ENCODE peak calls at places on chromosome 1, in ten cellular contexts. U is A549, D is tibial nerve, K is stomach, F is ovary, B is IMR-90, Z is GM12878, G is adrenal gland, M is HCT116, C is transverse colon. X is an unnamed sample.

GRCh38 chr1:53590581-53591515 is 131.6 kb downstream of the DMRTB1 start:
- DNase-seq in B (no peak), K (peak; percentile 17), F (peak; percentile 39), Z (no peak), G (no peak), U (no peak), D (no peak), M (no peak), C (peak; percentile 0), X (no peak)

GRCh38 chr1:65009724-65010420 is 43.5 kb upstream of the JAK1 start:
- DNase-seq in C (no peak), Z (no peak), F (no peak), U (no peak), B (no peak), D (no peak), K (no peak), M (no peak), G (no peak), X (no peak)

GRCh38 chr1:214186118-214186517 is 94.8 kb upstream of the SMYD2 start:
- DNase-seq in K (no peak), Z (no peak), G (no peak), B (no peak), D (no peak), F (no peak), M (no peak), U (no peak), C (no peak), X (no peak)

GRCh38 chr1:95257758-95258157 is 23.7 kb downstream of the RWDD3 start:
- DNase-seq in G (no peak), D (no peak), B (peak; percentile 10), M (peak; percentile 10), Z (no peak), F (no peak), C (no peak), K (no peak), U (no peak), X (no peak)

GRCh38 chr1:55245781-55246180 is 30.6 kb upstream of the USP24 start:
- DNase-seq in B (no peak), Z (no peak), K (no peak), D (no peak), G (no peak), C (no peak), U (no peak), F (no peak), M (no peak), X (no peak)

GRCh38 chr1:20716232-20716631 is 1.6 kb downstream of the KIF17 start:
- DNase-seq in K (no peak), M (no peak), U (no peak), D (no peak), G (no peak), B (no peak), C (no peak), F (no peak), Z (no peak), X (no peak)

GRCh38 chr1:160827418-160827817 is 31.4 kb downstream of the LY9 start:
- DNase-seq in U (peak; percentile 26), M (no peak), D (no peak), F (no peak), K (no peak), C (no peak), Z (no peak), G (peak; percentile 25), B (no peak), X (no peak)

GRCh38 chr1:31846484-31846883 is 30.7 kb upstream of the SPOCD1 start:
- DNase-seq in G (no peak), K (no peak), Z (no peak), B (no peak), D (no peak), F (no peak), C (no peak), M (no peak), U (no peak), X (no peak)

GRCh38 chr1:162070825-162071224 is 1.3 kb downstream of the NOS1AP start:
- DNase-seq in U (no peak), C (peak; percentile 25), B (no peak), G (no peak), K (no peak), Z (no peak), M (no peak), D (no peak), F (no peak), X (no peak)
- H3K4me3 ChIP-seq in U (peak overlapping the region; percentile 74), C (peak overlapping the region; percentile 77), B (no peak overlapping the region), G (no peak overlapping the region), K (peak overlapping the region; percentile 75), Z (no peak overlapping the region), M (peak overlapping the region; percentile 68), D (peak overlapping the region; percentile 65), F (no peak overlapping the region), X (peak overlapping the region; percentile 50)

DNA sequence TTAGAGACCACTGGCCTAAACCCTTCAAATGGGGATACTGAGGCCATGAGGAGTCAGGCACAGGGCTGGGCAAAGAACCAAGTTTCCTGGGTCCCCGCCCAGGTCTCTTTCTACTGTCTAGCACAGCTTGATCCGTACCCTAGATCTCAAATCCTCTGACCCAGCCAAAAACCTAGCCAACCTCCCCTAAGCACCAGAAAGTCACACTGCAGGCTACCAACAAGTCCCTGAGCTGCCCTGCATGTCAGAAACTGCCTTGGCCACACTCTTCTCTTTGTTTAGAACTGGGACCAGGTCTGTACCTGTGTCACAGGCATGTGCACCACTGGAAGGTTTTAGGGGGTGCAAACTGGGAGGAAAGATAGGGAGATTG is 33.6 kb downstream of the AHDC1 start:
- DNase-seq in U (no peak), G (no peak), F (no peak), K (no peak), B (no peak), Z (no peak), D (no peak), C (no peak), M (no peak), X (no peak)
- TF ChIP-seq POLR2A in U (no peak), G (no peak), F (no peak), K (no peak), B (no peak), Z (no peak), D (no peak), C (no peak), M (no peak), X (no peak)

GRCh38 chr1:168119750-168120149 is 17.0 kb downstream of the GPR161 start:
- DNase-seq in Z (no peak), C (no peak), G (no peak), F (no peak), M (no peak), B (no peak), D (no peak), U (no peak), K (no peak), X (no peak)

GRCh38 chr1:168116327-168116799 is 20.4 kb downstream of the GPR161 start:
- DNase-seq in C (peak; percentile 68), M (no peak), B (no peak), F (no peak), G (no peak), D (no peak), K (peak; percentile 31), Z (no peak), U (no peak), X (no peak)

DNA sequence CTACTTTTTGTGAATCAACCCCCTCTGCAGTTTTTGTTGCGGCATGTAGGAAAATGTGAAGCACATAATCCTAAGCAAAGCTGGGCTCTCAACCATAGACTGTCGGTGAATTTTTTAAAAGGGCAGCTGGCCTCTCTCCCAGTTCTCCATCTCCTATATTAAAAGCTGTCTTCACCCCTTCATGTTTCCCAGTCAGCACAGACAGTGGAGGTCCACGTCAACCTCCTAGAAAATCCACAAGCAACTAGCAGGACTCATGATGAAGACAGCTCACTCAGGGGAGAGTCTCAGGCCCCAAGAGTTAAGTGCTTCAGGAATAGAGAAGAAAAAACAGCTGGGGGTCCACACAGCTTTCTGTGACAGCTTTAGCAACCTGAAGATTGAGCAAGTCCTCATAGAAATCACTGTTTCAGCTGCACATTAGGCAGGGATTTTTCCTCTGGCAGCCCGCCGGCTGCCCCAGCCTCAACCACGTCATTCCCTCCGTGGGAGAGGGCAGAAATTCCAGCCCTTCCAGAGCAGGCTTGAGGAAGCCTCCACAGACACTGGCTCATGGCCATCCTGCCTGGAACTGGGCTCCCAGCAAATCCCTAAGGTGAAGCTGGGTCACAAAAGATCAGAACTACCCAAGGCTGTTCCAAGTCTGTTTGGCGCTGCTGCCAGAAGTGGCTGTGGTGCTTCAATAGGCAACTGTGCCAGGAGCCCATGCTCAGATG is 15.3 kb downstream of the GPR161 start:
- DNase-seq in U (no peak), G (peak; percentile 52), C (peak; percentile 41), M (no peak), K (peak; percentile 37), F (peak; percentile 92), Z (no peak), B (peak; percentile 88), D (peak; percentile 52), X (no peak)
- H3K4me3 ChIP-seq in U (no peak overlapping the region), G (no peak overlapping the region), C (no peak overlapping the region), M (no peak overlapping the region), K (no peak overlapping the region), F (no peak overlapping the region), Z (no peak overlapping the region), B (no peak overlapping the region), D (no peak overlapping the region), X (no peak overlapping the region)

GRCh38 chr1:154972517-154973343 is 1.8 kb upstream of the CKS1B start:
- DNase-seq in D (no peak), M (peak; percentile 80), F (peak; percentile 58), G (peak; percentile 91), B (peak; percentile 95), C (peak; percentile 74), U (peak; percentile 97), K (peak; percentile 83), Z (no peak), X (no peak)

GRCh38 chr1:154972213-154972516 is 1.6 kb upstream of the SHC1 start:
- DNase-seq in G (no peak), D (no peak), B (no peak), U (no peak), Z (no peak), F (no peak), M (no peak), K (no peak), C (no peak), X (no peak)

GRCh38 chr1:154974808-154975408 is 427 bp downstream of the CKS1B start:
- DNase-seq in F (peak; percentile 96), U (peak; percentile 98), C (peak; percentile 96), D (peak; percentile 85), M (peak; percentile 95), Z (peak; percentile 97), B (peak; percentile 93), K (peak; percentile 94), G (peak; percentile 97), X (peak; percentile 77)

GRCh38 chr1:154974086-154974807 is at the start of gene CKS1B:
- DNase-seq in B (peak; percentile 100), F (peak; percentile 98), M (peak; percentile 100), U (peak; percentile 100), D (peak; percentile 97), Z (peak; percentile 100), C (peak; percentile 97), K (peak; percentile 96), G (peak; percentile 98), X (peak; percentile 95)

DNA sequence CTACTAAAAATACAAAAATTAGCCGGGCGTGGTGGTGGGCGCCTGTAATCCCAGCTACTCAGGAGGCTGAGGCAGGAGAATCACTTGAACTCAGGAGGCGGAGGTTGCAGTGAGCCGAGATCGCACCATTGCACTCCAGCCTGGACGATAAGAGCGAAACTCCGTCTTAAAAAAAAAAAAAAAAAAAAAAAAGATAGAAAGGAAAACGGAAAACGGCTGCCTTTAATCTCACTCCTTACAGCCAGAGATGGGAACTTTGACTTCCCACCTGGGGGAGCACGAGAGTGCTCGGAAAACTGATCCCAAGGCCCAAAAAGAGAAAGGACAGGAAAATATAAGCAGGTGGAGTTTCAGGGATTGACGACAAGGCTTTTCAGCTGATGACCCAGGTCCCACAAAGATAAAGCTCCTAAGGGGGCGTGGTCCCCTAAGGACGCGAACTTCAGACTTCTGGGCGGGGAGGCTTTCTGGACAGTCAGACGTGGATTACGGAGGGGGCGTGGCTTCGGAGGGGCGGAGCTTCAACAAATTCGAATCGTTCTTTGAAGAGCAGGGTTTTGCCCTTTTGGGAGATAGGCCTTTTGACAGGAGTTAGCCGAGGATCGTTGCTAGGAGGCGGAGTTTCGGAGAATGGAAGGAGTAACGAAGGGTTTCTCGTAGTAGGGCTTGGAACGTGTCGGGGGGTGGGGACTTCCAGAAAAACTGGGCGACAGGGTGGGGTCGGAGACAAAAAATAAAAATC is 966 bp upstream of the CKS1B start:
- DNase-seq in B (peak; percentile 97), M (peak; percentile 97), U (peak; percentile 99), G (peak; percentile 100), F (peak; percentile 97), Z (peak; percentile 91), D (peak; percentile 97), C (peak; percentile 99), K (peak; percentile 98), X (peak; percentile 85)
- TF ChIP-seq POLR2A in B (peak; percentile 87), M (no peak), U (peak; percentile 23), G (peak; percentile 90), F (peak; percentile 17), Z (peak; percentile 57), D (no peak), C (peak; percentile 83), K (no peak), X (peak; percentile 9)